ENCODE peak calls at places on chromosome 16, in four cellular contexts. L is H9, X is mesendoderm, D is H1. P is an unnamed sample.

GRCh38 chr16:87145181-87146176 is 171.7 kb downstream of the C16orf95 start:
- DNase-seq in X (peak; percentile 21), L (no peak), D (no peak), P (peak; percentile 46)

GRCh38 chr16:68707341-68708152 is 29.5 kb upstream of the CDH1 start:
- DNase-seq in D (peak; percentile 66), X (peak; percentile 92), L (peak; percentile 91), P (no peak)

GRCh38 chr16:57186630-57187507 is 740 bp downstream of the RSPRY1 start:
- DNase-seq in X (peak; percentile 77), D (no peak), L (peak; percentile 28), P (no peak)

GRCh38 chr16:74752756-74753155 is 21.9 kb downstream of the FA2H start:
- DNase-seq in L (no peak), X (no peak), D (no peak), P (no peak)

GRCh38 chr16:79599256-79599836 is 1.2 kb downstream of the MAF start:
- DNase-seq in L (peak; percentile 47), D (no peak), X (peak; percentile 42), P (no peak)

GRCh38 chr16:86508947-86509758 is 1.2 kb upstream of the FOXF1 start:
- DNase-seq in X (peak; percentile 59), L (peak; percentile 50), D (no peak), P (peak; percentile 89)

GRCh38 chr16:20897897-20898296 is 2.3 kb downstream of the DCUN1D3 start:
- DNase-seq in X (peak; percentile 54), L (no peak), D (no peak), P (peak; percentile 7)

GRCh38 chr16:3004319-3004718 is 8.4 kb upstream of the CLDN9 start:
- DNase-seq in X (no peak), D (no peak), L (no peak), P (no peak)

DNA sequence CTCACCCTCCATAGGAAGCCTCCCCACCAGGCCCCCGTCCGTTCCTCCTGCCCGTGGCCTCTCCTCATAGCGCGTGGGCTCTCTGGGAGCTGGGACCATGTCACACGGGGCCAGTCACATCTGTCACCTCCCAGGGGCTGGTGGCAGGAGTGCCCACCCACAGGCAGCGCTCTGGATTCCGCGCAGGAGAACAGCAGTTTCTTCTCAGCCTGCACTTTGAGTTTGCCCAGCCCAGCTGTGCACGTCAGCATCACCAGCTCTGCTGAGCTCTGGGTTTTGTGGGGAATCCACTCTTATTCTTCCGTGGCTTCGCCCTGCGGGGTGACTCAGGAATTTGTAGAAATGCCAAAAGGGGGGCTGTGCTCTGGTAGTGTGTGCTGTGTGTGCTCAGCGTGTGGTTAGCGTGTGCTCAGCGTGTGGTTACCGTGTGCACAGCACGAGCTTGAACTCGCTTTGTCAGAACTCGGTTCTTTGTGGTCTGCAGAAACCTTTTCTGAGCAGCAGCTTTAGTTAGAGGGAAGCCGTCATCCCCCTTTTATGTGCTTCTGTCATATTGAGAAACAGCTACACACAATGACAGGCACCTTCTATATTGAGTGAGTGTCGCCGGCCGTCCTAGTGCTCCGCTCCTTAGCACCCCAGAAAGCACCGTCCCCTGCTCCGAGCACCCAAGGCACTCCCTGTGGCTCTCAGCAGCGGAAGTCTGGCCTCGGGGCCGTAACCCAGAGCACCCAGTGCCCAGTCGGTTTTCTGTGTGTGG is 3.3 kb downstream of the ACSF3 start:
- DNase-seq in X (no peak), D (no peak), L (no peak), P (peak; percentile 12)
- H3K56ac ChIP-seq in X (no peak overlapping the region), D (no peak overlapping the region), L (no peak overlapping the region), P (no peak overlapping the region)

GRCh38 chr16:4452674-4453073 is 21.8 kb downstream of the NMRAL1 start:
- DNase-seq in D (no peak), X (no peak), L (no peak), P (no peak)
- H4K5ac ChIP-seq in D (no peak overlapping the region), X (no peak overlapping the region), L (no peak overlapping the region), P (no peak overlapping the region)

DNA sequence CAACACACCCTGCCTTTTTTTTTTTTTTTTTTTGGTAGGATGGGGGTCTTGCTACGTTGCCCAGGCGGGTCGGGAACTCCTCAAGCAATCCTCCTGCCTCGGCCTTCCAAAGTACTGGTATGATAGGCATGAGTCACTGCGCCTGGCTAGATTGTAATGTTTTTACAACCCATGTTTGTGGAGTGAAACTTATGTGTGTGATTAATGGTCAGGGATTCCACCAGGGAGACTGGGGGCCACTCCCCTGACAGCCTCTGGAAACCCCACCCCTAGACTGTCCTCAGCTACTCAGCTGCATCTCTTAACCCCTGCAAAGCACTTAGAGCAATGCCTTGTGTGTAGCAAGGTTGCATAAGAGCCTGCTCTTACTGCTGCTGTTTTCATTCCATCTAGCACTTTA is 220.5 kb downstream of the PARN start:
- DNase-seq in L (no peak), D (no peak), X (no peak), P (peak; percentile 91)
- H3K56ac ChIP-seq in L (no peak overlapping the region), D (no peak overlapping the region), X (no peak overlapping the region), P (no peak overlapping the region)

DNA sequence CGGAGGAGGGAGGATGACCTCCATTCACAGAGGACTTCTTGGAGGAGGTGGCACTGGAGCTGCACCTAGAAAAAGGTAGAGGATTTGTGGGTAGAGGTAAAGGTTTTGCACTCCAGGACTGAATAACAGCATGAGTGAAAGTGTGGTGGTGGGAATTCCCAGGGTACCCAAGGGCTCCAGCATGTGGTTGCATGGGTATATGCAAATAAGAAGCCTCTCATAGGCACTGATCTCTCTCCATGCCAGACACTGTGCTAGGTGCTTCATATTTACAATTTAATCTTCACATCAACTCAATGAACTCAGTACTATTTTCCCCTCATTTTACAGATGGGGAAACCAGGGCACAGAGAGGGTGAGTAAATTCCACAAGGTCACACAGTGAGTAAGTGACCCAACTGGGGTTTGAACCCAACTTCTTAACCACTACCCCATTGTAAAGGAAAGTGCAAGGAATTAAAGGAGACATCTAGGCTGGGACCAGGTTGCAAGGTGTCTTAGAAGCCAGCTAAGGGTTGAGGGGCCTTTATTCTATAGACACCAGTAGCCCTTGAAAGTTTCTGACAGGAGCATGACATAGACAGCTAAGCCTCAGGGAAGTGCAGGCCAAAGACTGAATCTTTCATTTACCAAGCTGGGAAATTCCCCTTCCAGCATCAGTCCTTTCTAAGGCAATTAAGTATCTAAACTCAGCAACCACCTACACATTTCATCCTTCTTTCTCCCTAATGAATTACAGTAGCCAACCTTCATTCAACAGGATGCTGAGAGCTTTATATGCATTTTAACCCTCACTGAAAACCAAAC is 21.3 kb downstream of the SCNN1B start:
- DNase-seq in X (no peak), D (no peak), L (no peak), P (no peak)
- H4K5ac ChIP-seq in X (no peak overlapping the region), D (no peak overlapping the region), L (no peak overlapping the region), P (no peak overlapping the region)